ENCODE peak calls at places on chromosomes 13 and 19, in four cellular contexts. Y is AG10803, A is brain microvascular endothelial cell, S is upper lobe of left lung. V is an unnamed sample.

GRCh38 chr13:45658586-45659235 is 43.2 kb upstream of the ERICH6B start:
- DNase-seq in A (peak), Y (peak), S (no peak), V (no peak)

GRCh38 chr19:28574212-28574611 is 638.7 kb downstream of the UQCRFS1 start:
- DNase-seq in S (no peak), Y (no peak), A (no peak), V (no peak)

GRCh38 chr19:36213793-36214387 is 575 bp downstream of the ZNF565 start:
- DNase-seq in Y (peak), A (peak), S (no peak), V (no peak)

GRCh38 chr19:28961772-28962500 is 251.0 kb downstream of the UQCRFS1 start:
- DNase-seq in Y (peak), S (no peak), A (peak), V (no peak)

GRCh38 chr19:45676851-45677263 is 8.8 kb downstream of the GIPR start:
- DNase-seq in S (no peak), Y (no peak), A (no peak), V (no peak)

GRCh38 chr13:92838786-92839185 is 387.8 kb upstream of the GPC6 start:
- DNase-seq in A (peak), S (no peak), Y (peak), V (no peak)

GRCh38 chr19:15252398-15253018 is 20.3 kb upstream of the EPHX3 start:
- DNase-seq in A (peak), Y (peak), S (no peak), V (no peak)

GRCh38 chr13:48398450-48399095 is 14.3 kb downstream of the LPAR6 start:
- DNase-seq in Y (peak), A (peak), S (no peak), V (no peak)

GRCh38 chr13:27977476-27978300 is 8.6 kb upstream of the CDX2 start:
- DNase-seq in A (no peak), S (no peak), Y (no peak), V (no peak)

GRCh38 chr13:31859546-31859945 is 120.2 kb downstream of the RXFP2 start:
- DNase-seq in Y (no peak), S (no peak), A (no peak), V (no peak)

GRCh38 chr19:29587518-29587986 is 18.5 kb upstream of the POP4 start:
- DNase-seq in Y (peak), A (peak), S (no peak), V (no peak)

GRCh38 chr13:50796463-50796862 is 47.0 kb downstream of the DLEU7 start:
- DNase-seq in A (no peak), S (no peak), Y (no peak), V (no peak)

GRCh38 chr13:33285420-33286124 is at the start of gene STARD13:
- DNase-seq in A (peak), Y (peak), S (no peak), V (peak)

GRCh38 chr13:75197803-75198202 is 284.2 kb downstream of the TBC1D4 start:
- DNase-seq in Y (no peak), A (no peak), S (no peak), V (no peak)

GRCh38 chr19:17156947-17157302 is 58.2 kb upstream of the USE1 start:
- DNase-seq in Y (no peak), A (no peak), S (no peak), V (no peak)

GRCh38 chr13:28138012-28138755 is at the start of gene PAN3:
- DNase-seq in A (peak), Y (peak), S (peak), V (peak)

GRCh38 chr13:28522871-28523270 is 27.9 kb upstream of the FLT1 start:
- DNase-seq in S (no peak), Y (no peak), A (no peak), V (no peak)

GRCh38 chr13:30818323-30818960 is 83.1 kb downstream of the ALOX5AP start:
- DNase-seq in Y (peak), A (peak), S (no peak), V (no peak)

GRCh38 chr13:31160857-31161582 is 684 bp downstream of the HSPH1 start:
- DNase-seq in S (peak), A (peak), Y (peak), V (peak)

GRCh38 chr13:80086304-80086721 is 254.6 kb downstream of the SPRY2 start:
- DNase-seq in S (no peak), A (no peak), Y (no peak), V (no peak)

GRCh38 chr13:57409121-57409520 is 222.4 kb upstream of the PCDH17 start:
- DNase-seq in S (no peak), A (no peak), Y (no peak), V (no peak)

GRCh38 chr13:113077953-113078894 is 27.4 kb upstream of the F7 start:
- DNase-seq in A (no peak), Y (no peak), S (peak), V (no peak)

GRCh38 chr13:100100115-100100879 is 11.4 kb downstream of the PCCA start:
- DNase-seq in Y (peak), A (peak), S (no peak), V (no peak)

GRCh38 chr19:47305309-47305751 is 4.3 kb upstream of the C5AR1 start:
- DNase-seq in Y (peak), A (peak), S (no peak), V (peak)

GRCh38 chr13:38951525-38952313 is 38.9 kb downstream of the STOML3 start:
- DNase-seq in A (no peak), Y (no peak), S (no peak), V (no peak)

GRCh38 chr19:13060233-13060963 is 42.3 kb downstream of the LYL1 start:
- DNase-seq in S (peak), A (no peak), Y (no peak), V (no peak)

DNA sequence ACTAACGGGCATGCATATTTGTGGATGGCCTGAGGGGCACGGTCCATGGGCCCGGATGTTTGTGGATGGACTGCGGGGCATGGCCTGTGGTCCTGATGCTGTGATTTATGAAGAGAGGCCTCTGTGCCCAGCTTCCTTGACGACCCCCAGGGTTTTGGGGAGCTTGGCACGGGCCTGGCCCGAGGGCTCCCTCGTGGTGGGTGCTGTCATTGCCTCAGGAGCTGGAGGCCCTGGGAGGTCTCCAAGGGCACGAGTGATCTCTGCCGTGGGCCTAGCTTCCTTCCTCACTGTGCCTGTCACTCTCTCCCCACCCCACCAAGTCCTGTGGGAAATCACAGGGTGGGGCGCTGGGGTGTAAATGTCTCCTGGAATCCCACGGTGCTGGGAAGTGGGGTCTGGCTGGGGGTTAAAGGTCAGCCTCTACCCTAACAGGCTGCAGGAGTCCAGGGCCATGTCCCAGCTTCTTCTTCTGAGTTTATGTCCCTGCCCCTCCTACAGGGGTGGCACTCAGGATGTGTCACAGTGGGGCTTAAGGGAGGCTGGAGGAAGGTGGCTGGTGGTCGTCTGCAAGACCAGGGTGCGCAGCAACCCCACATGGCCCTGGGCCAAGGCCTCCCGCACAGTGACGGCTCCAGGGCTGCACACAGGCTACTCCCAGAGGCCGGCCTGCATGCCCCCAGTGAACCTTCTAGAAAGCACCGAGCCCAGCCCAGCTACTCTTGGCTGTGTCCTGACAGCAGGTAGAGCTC is 27.6 kb upstream of the RANBP3 start:
- DNase-seq in Y (no peak), S (no peak), A (no peak), V (no peak)
- TF ChIP-seq CTCF in Y (no peak), S (no peak), A (no peak), V (no peak)

DNA sequence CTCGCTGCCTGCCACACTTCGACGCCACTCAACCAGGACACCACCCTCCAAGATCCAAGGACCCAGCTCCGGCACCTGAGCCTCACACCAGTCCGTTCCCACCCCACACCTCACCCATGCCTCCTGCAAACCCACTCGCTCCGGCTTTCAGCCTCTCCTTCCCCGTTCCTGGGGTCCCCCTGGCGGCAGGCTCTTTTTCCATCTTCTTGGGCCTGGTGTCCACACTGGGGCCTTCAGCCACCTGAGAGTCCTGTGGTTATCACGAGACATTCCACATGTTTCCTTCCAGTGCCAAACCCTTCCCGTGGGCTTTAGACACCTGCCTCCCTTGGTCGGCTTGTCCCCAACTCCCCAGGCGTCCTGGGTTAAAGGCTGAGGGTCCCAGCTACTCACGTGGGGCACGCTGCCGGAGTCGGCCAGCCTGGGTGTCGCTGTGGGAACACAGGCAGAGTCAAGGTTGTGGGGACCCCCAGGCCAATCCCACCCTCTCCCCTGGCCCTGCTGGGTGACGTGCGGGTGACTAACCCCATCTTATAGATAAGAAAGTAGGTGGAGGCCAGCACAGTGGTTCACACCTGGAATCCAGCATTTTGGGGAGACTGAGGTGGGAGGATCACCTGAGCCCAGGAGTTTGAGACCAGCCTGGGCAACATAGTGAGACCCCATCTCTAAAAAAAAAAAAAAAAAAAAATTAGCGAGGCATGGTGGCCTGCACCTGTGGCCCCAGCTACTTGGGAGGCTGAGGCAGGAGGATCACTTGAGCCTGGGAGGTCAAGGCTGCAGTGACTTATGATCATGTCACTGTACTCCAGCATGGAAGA is 2.0 kb downstream of the JSRP1 start:
- DNase-seq in Y (no peak), S (no peak), A (no peak), V (peak)
- TF ChIP-seq CTCF in Y (peak), S (no peak), A (peak), V (peak)

GRCh38 chr19:49347835-49348234 is 12.6 kb downstream of the CD37 start:
- DNase-seq in Y (peak), S (no peak), A (peak), V (no peak)
- TF ChIP-seq CTCF in Y (peak), S (no peak), A (peak), V (peak)

GRCh38 chr13:97366172-97366688 is 67.7 kb upstream of the RAP2A start:
- DNase-seq in S (no peak), Y (no peak), A (no peak), V (no peak)
- TF ChIP-seq CTCF in S (no peak), Y (no peak), A (peak), V (no peak)

DNA sequence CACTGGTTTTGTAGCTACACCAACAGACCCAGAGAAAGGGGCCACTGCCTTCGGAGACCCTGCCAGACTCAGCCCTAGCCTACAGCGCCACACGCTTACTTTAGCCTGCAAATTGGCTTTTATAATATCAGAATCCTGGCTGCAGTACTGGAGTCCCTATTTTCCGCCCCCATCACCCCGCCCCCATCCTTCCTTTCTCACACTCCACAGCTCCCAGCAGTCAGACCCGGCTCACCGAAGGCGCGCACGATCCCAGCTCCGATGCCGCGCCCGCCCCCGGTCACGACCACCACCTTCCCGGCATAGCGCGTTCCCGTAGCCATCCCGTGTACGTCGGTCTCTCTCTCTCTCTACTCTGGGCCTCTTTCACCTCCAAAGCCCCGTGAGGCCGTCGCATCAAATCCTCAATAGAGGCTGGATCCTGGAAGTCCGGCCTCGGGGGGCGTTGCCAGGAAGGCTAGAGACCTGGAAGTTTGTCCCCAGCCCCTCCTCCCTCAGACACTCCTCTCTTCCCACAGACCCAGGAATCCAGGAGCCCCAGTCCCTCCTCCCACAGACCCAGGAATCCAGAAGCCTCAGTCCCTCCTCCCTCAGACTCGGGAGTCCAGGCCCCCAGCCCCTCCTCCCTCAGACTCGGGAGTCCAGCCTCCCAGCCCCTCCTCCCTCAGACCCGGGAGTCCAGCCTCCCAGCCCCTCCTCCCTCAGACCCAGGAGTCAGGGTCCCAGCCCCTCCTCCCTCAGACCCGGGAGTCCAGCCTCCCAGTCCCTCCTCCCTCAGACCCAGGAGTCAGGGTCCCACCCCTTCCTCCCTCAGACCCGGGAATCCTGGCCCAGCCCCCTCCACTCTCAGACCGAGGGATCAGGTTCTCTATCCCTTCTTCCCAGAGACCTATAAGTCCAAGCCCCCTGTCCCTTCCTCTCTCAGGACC is at the start of gene HSD17B14:
- DNase-seq in Y (peak), S (peak), A (peak), V (peak)
- TF ChIP-seq CTCF in Y (no peak), S (peak), A (no peak), V (peak)

DNA sequence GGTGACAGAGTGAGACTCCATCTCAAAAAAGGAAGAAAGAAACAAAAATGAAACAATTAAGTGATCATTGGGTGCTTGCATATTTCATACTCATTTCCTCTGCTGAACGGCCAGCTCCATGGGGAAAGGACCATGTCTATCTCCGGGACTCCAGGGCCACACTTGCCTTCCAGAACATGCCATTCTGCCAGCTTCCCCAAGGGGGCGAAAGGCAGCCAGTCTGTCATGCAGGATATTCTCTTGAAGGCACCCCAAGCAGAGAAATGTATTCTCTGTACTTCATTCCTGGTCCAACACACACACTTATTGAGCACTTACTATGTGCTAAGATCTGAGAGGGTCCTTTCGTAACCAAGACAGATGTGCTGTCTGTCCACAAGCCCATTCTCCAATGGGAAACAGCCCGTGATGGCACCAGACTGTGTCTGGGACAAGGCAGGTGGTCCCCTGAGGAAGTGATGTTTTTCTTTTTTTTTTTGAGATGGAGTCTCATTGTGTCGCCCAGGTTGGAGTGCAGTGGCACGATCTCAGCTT is 10.2 kb upstream of the CARM1 start:
- DNase-seq in Y (peak), A (peak), S (no peak), V (no peak)
- TF ChIP-seq CTCF in Y (peak), A (peak), S (peak), V (peak)

GRCh38 chr19:269241-269640 is 22.0 kb downstream of the PLPP2 start:
- DNase-seq in Y (no peak), A (no peak), S (no peak), V (no peak)
- TF ChIP-seq CTCF in Y (no peak), A (no peak), S (no peak), V (no peak)

DNA sequence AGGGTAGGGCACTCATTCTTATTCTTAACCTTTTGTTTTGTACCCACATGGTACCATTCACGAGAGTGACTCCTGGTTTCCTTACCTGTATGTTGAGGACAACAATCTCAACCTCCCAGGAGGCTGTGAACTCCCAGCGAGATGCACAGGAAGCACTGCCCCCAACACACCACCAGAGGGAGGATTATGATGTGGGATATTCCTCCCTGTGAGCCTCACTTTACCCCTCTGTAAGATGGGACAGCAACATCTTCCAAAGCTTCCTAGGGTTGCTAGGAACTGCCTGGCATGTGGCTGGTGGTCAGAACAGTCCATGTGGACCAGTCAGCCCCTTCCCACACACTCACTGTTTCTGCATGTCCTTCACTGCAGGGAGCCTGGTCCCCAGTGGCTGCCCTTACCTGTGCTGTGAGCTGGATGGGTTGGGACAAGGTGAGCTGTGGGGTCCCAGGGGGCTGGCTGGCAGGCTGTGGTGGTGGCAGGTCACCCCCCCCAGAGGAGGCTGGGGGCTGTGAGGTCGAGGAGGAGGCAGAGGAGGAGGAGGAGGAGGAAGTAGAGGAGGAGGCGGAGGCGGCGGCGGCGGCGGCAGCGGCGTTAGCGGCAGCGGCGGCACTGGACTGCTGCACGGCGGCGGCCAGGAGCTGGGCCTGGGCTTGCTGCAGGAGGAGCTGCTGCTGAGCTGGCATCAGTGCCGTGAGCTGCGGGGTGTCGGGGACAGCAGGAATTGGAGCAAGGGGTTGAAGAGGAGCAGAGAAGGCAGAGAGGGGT is 15.8 kb downstream of the POU2F2 start:
- DNase-seq in Y (no peak), S (peak), A (no peak), V (no peak)
- TF ChIP-seq CTCF in Y (no peak), S (no peak), A (peak), V (peak)

GRCh38 chr13:85806553-85807175 is 7.4 kb upstream of the SLITRK6 start:
- DNase-seq in Y (peak), S (no peak), A (no peak), V (no peak)
- TF ChIP-seq CTCF in Y (peak), S (peak), A (peak), V (peak)

GRCh38 chr19:31054430-31054829 is 294.8 kb downstream of the TSHZ3 start:
- DNase-seq in A (peak), S (no peak), Y (peak), V (no peak)
- TF ChIP-seq CTCF in A (peak), S (no peak), Y (peak), V (peak)